ENCODE peak calls at places on chromosomes 6 and 20, in six cellular contexts. One of them, this sample, is unnamed. For H3K4me1, the result is how much of the 10 kb centered on the place peaks cover.

GRCh38 chr6:135372758-135373157 is 124.8 kb downstream of the AHI1 start:
- DNase-seq in uterus: no peak
- DNase-seq in A549: no peak
- DNase-seq in BE2C: no peak
- DNase-seq in cardiac muscle cell: no peak
- DNase-seq in PC-3: no peak
- DNase-seq in this sample: no peak

GRCh38 chr6:152085533-152085932 is 278.1 kb downstream of the ESR1 start:
- DNase-seq in uterus: no peak
- DNase-seq in A549: no peak
- DNase-seq in BE2C: no peak
- DNase-seq in cardiac muscle cell: no peak
- DNase-seq in PC-3: peak
- DNase-seq in this sample: no peak

GRCh38 chr20:49872056-49872455 is 43.3 kb downstream of the SPATA2 start:
- DNase-seq in uterus: no peak
- DNase-seq in A549: no peak
- DNase-seq in BE2C: no peak
- DNase-seq in cardiac muscle cell: no peak
- DNase-seq in PC-3: no peak
- DNase-seq in this sample: no peak

GRCh38 chr20:51500936-51501335 is 41.6 kb downstream of the NFATC2 start:
- DNase-seq in uterus: no peak
- DNase-seq in A549: no peak
- DNase-seq in BE2C: no peak
- DNase-seq in cardiac muscle cell: no peak
- DNase-seq in PC-3: no peak
- DNase-seq in this sample: no peak

GRCh38 chr20:2847802-2848201 is 7.3 kb downstream of the VPS16 start:
- DNase-seq in uterus: no peak
- DNase-seq in A549: no peak
- DNase-seq in BE2C: no peak
- DNase-seq in cardiac muscle cell: no peak
- DNase-seq in PC-3: no peak
- DNase-seq in this sample: no peak

GRCh38 chr20:2984956-2985661 is 58.3 kb upstream of the GNRH2 start:
- DNase-seq in uterus: no peak
- DNase-seq in A549: no peak
- DNase-seq in BE2C: peak
- DNase-seq in cardiac muscle cell: peak
- DNase-seq in PC-3: peak
- DNase-seq in this sample: no peak

GRCh38 chr20:38242848-38243449 is 17.6 kb downstream of the KIAA1755 start:
- DNase-seq in uterus: no peak
- DNase-seq in A549: no peak
- DNase-seq in BE2C: no peak
- DNase-seq in cardiac muscle cell: no peak
- DNase-seq in PC-3: peak
- DNase-seq in this sample: no peak

GRCh38 chr6:157554747-157555146 is 173.8 kb downstream of the ZDHHC14 start:
- DNase-seq in uterus: no peak
- DNase-seq in A549: no peak
- DNase-seq in BE2C: no peak
- DNase-seq in cardiac muscle cell: no peak
- DNase-seq in PC-3: no peak
- DNase-seq in this sample: no peak

GRCh38 chr6:166005401-166005845 is 162.2 kb downstream of the TBXT start:
- DNase-seq in uterus: peak
- DNase-seq in A549: peak
- DNase-seq in BE2C: no peak
- DNase-seq in cardiac muscle cell: peak
- DNase-seq in PC-3: no peak
- DNase-seq in this sample: no peak

GRCh38 chr6:14079433-14079832 is 38.1 kb upstream of the CD83 start:
- DNase-seq in uterus: no peak
- DNase-seq in A549: no peak
- DNase-seq in BE2C: no peak
- DNase-seq in cardiac muscle cell: peak
- DNase-seq in PC-3: peak
- DNase-seq in this sample: no peak

GRCh38 chr6:139378882-139379341 is 4.5 kb upstream of the CITED2 start:
- DNase-seq in uterus: no peak
- DNase-seq in A549: peak
- DNase-seq in BE2C: no peak
- DNase-seq in cardiac muscle cell: peak
- DNase-seq in PC-3: peak
- DNase-seq in this sample: no peak

GRCh38 chr6:166257911-166258318 is 50.3 kb downstream of the PRR18 start:
- DNase-seq in uterus: no peak
- DNase-seq in A549: no peak
- DNase-seq in BE2C: no peak
- DNase-seq in cardiac muscle cell: no peak
- DNase-seq in PC-3: peak
- DNase-seq in this sample: no peak

GRCh38 chr20:3686867-3687321 is 5.1 kb upstream of the ADAM33 start:
- DNase-seq in uterus: peak
- DNase-seq in A549: no peak
- DNase-seq in BE2C: no peak
- DNase-seq in cardiac muscle cell: peak
- DNase-seq in PC-3: peak
- DNase-seq in this sample: peak

GRCh38 chr6:113829702-113830058 is 27.5 kb upstream of the MARCKS start:
- DNase-seq in uterus: no peak
- DNase-seq in A549: no peak
- DNase-seq in BE2C: no peak
- DNase-seq in cardiac muscle cell: peak
- DNase-seq in PC-3: no peak
- DNase-seq in this sample: no peak

GRCh38 chr6:29941476-29941875 is 856 bp upstream of the HLA-A start:
- DNase-seq in uterus: no peak
- DNase-seq in A549: no peak
- DNase-seq in BE2C: no peak
- DNase-seq in cardiac muscle cell: no peak
- DNase-seq in PC-3: no peak
- DNase-seq in this sample: no peak

GRCh38 chr6:105609375-105609991 is 206.6 kb upstream of the PREP start:
- DNase-seq in uterus: peak
- DNase-seq in A549: peak
- DNase-seq in BE2C: no peak
- DNase-seq in cardiac muscle cell: no peak
- DNase-seq in PC-3: peak
- DNase-seq in this sample: no peak

GRCh38 chr20:7497985-7498384 is 442.3 kb downstream of the HAO1 start:
- DNase-seq in uterus: no peak
- DNase-seq in A549: no peak
- DNase-seq in BE2C: no peak
- DNase-seq in cardiac muscle cell: peak
- DNase-seq in PC-3: peak
- DNase-seq in this sample: no peak

GRCh38 chr6:24583463-24584389 is 62.3 kb downstream of the KIAA0319 start:
- DNase-seq in uterus: peak
- DNase-seq in A549: peak
- DNase-seq in BE2C: peak
- DNase-seq in cardiac muscle cell: peak
- DNase-seq in PC-3: peak
- DNase-seq in this sample: no peak

GRCh38 chr6:82766476-82766875 is 299.2 kb downstream of the UBE3D start:
- DNase-seq in uterus: no peak
- DNase-seq in A549: no peak
- DNase-seq in BE2C: no peak
- DNase-seq in cardiac muscle cell: no peak
- DNase-seq in PC-3: peak
- DNase-seq in this sample: no peak

GRCh38 chr6:73388800-73389512 is 5.7 kb upstream of the DDX43 start:
- DNase-seq in uterus: peak
- DNase-seq in A549: peak
- DNase-seq in BE2C: peak
- DNase-seq in cardiac muscle cell: peak
- DNase-seq in PC-3: peak
- DNase-seq in this sample: no peak

GRCh38 chr6:24910850-24911712 is 24.7 kb downstream of the RIPOR2 start:
- DNase-seq in uterus: peak
- DNase-seq in A549: no peak
- DNase-seq in BE2C: peak
- DNase-seq in cardiac muscle cell: peak
- DNase-seq in PC-3: peak
- DNase-seq in this sample: no peak

GRCh38 chr20:59003836-59004492 is 3.1 kb downstream of the CTSZ start:
- DNase-seq in uterus: no peak
- DNase-seq in A549: no peak
- DNase-seq in BE2C: no peak
- DNase-seq in cardiac muscle cell: no peak
- DNase-seq in PC-3: no peak
- DNase-seq in this sample: no peak

GRCh38 chr6:22940571-22941290 is 371.4 kb downstream of the HDGFL1 start:
- DNase-seq in uterus: no peak
- DNase-seq in A549: no peak
- DNase-seq in BE2C: peak
- DNase-seq in cardiac muscle cell: no peak
- DNase-seq in PC-3: no peak
- DNase-seq in this sample: no peak

GRCh38 chr6:169225131-169225576 is 28.5 kb downstream of the THBS2 start:
- DNase-seq in uterus: no peak
- DNase-seq in A549: no peak
- DNase-seq in BE2C: no peak
- DNase-seq in cardiac muscle cell: no peak
- DNase-seq in PC-3: no peak
- DNase-seq in this sample: no peak

GRCh38 chr6:593139-593906 is 63.6 kb downstream of the HUS1B start:
- DNase-seq in uterus: peak
- DNase-seq in A549: peak
- DNase-seq in BE2C: peak
- DNase-seq in cardiac muscle cell: peak
- DNase-seq in PC-3: peak
- DNase-seq in this sample: no peak

DNA sequence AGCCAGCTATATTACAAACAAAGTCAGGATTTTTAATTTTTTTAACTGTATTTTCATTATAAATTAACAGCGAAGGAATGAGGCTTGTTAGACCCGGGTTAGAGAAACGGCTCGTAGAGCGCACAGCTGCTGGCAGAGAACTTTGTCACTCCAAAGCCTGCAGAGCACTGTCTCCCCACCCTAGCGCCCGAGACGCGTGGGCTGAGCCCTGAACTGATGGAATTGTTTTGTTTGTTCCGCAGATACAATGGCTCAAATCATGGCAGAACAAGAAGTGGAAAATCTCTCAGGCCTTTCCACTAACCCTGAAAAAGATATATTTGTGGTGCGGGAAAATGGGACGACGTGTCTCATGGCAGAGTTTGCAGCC is 806 bp downstream of the LAMP5 start:
- DNase-seq in uterus: no peak
- DNase-seq in A549: no peak
- DNase-seq in BE2C: no peak
- DNase-seq in cardiac muscle cell: no peak
- DNase-seq in PC-3: no peak
- DNase-seq in this sample: no peak
- H3K4me1 ChIP-seq in uterus: under half
- H3K4me1 ChIP-seq in A549: under half
- H3K4me1 ChIP-seq in BE2C: under half
- H3K4me1 ChIP-seq in cardiac muscle cell: under half
- H3K4me1 ChIP-seq in PC-3: under half
- H3K4me1 ChIP-seq in this sample: under half

DNA sequence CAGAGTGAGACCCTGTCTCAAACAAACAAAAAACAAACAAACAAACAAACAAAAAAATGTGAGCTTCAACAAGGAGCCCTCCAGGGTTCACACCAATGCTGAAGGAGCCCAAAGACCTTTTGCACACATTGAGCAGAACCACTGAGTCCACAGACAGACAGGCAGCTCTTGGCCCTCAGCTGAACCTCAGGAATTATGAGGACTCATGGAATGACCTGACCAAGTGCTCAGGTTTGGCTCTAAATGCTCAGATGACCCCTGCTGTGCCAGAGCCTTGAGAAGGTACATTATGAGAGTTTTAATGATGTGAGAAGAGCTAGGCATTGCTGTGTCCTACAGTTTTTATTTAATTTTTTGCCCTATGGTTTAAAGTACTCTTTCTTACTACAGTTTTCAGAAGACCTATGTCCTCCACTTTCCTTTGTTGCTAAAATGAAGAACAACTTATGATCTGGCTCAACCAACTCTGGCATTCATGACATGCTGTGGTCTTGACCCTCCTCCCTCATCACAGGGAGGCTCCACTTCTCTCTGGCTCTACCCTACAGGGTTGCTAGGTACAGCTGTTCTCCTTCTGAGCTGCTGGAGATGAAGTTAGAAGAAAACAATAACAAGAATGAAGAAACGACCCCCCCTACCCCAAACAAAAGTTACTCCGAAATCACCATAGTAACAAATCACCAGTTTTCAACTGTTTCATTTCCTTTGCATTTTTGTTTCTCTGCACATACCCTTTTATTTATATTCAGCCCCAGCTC is 128.6 kb upstream of the TRAF3IP2 start:
- DNase-seq in uterus: no peak
- DNase-seq in A549: no peak
- DNase-seq in BE2C: no peak
- DNase-seq in cardiac muscle cell: no peak
- DNase-seq in PC-3: no peak
- DNase-seq in this sample: no peak
- TF ChIP-seq CTCF in uterus: no peak
- TF ChIP-seq CTCF in A549: no peak
- TF ChIP-seq CTCF in BE2C: no peak
- TF ChIP-seq CTCF in cardiac muscle cell: no peak
- TF ChIP-seq CTCF in PC-3: no peak
- TF ChIP-seq CTCF in this sample: no peak

GRCh38 chr20:41443667-41444066 is 77.0 kb upstream of the EMILIN3 start:
- DNase-seq in uterus: no peak
- DNase-seq in A549: no peak
- DNase-seq in BE2C: no peak
- DNase-seq in cardiac muscle cell: no peak
- DNase-seq in PC-3: no peak
- DNase-seq in this sample: no peak
- H3K4me1 ChIP-seq in uterus: under half
- H3K4me1 ChIP-seq in A549: under half
- H3K4me1 ChIP-seq in BE2C: under half
- H3K4me1 ChIP-seq in cardiac muscle cell: under half
- H3K4me1 ChIP-seq in PC-3: under half
- H3K4me1 ChIP-seq in this sample: under half

DNA sequence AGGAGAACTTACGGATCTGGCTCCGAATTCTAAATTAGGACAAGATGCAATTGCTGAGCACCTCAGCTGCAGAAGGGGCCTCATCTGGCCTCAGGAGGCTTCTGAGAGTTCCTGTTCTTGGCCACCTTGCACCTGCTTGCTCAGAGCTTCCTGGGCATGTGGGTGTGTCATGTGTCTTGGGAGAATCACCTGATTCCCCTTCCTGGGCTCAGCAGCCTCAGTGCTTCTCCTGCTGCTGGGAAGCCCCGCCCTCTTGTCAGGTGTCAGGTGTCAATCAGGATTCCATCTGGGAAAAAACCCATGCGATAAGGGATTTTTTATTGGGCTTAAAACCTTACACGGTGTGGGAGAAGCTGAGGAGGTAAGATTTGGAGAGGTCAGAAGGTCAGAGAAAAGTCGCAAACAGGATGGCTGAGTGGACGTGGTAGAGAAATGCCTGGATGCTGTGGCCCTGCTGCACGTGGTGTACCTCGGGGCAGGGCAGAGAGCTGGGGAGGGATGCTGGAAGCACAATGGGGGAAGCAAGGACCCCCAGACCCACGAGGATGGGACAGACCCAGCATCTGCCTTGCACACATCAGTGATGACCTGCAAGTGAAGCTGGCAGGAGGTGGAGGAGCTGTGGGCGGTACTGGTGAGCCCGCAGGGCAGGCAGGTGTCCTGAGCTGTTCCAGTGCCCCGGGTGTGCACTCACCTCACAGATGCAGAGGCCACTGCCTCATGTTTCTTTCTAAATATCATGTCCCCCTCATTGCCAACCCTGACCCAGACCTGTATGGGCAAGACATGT is 170.8 kb downstream of the CDH4 start:
- DNase-seq in uterus: no peak
- DNase-seq in A549: no peak
- DNase-seq in BE2C: no peak
- DNase-seq in cardiac muscle cell: no peak
- DNase-seq in PC-3: no peak
- DNase-seq in this sample: no peak
- TF ChIP-seq CTCF in uterus: no peak
- TF ChIP-seq CTCF in A549: no peak
- TF ChIP-seq CTCF in BE2C: no peak
- TF ChIP-seq CTCF in cardiac muscle cell: no peak
- TF ChIP-seq CTCF in PC-3: no peak
- TF ChIP-seq CTCF in this sample: no peak

This sample was measured in thoracic aorta.